ENCODE peak calls at places on chromosomes 2 and 18, in four cellular contexts. One of them, this sample, is unnamed.

GRCh38 chr2:2787301-2787907 is 456.3 kb upstream of the MYT1L start:
- DNase-seq in nephron progenitor cell: no peak
- DNase-seq in activated naive CD4-positive, alpha-beta T cell treated with Interleukin-2 at 50 U/mL for 16 hours: no peak
- DNase-seq in endothelial cell: no peak
- DNase-seq in this sample: no peak

GRCh38 chr18:80232710-80233109 is 14.6 kb downstream of the PARD6G start:
- DNase-seq in nephron progenitor cell: no peak
- DNase-seq in activated naive CD4-positive, alpha-beta T cell treated with Interleukin-2 at 50 U/mL for 16 hours: no peak
- DNase-seq in endothelial cell: no peak
- DNase-seq in this sample: no peak

GRCh38 chr2:167581961-167582574 is 665.3 kb downstream of the STK39 start:
- DNase-seq in nephron progenitor cell: no peak
- DNase-seq in activated naive CD4-positive, alpha-beta T cell treated with Interleukin-2 at 50 U/mL for 16 hours: no peak
- DNase-seq in endothelial cell: no peak
- DNase-seq in this sample: no peak

GRCh38 chr2:39632871-39633270 is 32.8 kb upstream of the TMEM178A start:
- DNase-seq in nephron progenitor cell: no peak
- DNase-seq in activated naive CD4-positive, alpha-beta T cell treated with Interleukin-2 at 50 U/mL for 16 hours: no peak
- DNase-seq in endothelial cell: no peak
- DNase-seq in this sample: peak

GRCh38 chr18:39845086-39845485 is 2109.9 kb upstream of the PIK3C3 start:
- DNase-seq in nephron progenitor cell: no peak
- DNase-seq in activated naive CD4-positive, alpha-beta T cell treated with Interleukin-2 at 50 U/mL for 16 hours: no peak
- DNase-seq in endothelial cell: no peak
- DNase-seq in this sample: no peak

GRCh38 chr2:204982303-204982702 is 437.0 kb downstream of the PARD3B start:
- DNase-seq in nephron progenitor cell: no peak
- DNase-seq in activated naive CD4-positive, alpha-beta T cell treated with Interleukin-2 at 50 U/mL for 16 hours: no peak
- DNase-seq in endothelial cell: no peak
- DNase-seq in this sample: peak

GRCh38 chr2:134676960-134677359 is 41.8 kb downstream of the TMEM163 start:
- DNase-seq in nephron progenitor cell: peak
- DNase-seq in activated naive CD4-positive, alpha-beta T cell treated with Interleukin-2 at 50 U/mL for 16 hours: no peak
- DNase-seq in endothelial cell: no peak
- DNase-seq in this sample: no peak

GRCh38 chr18:62802523-62802922 is 87.2 kb downstream of the PHLPP1 start:
- DNase-seq in nephron progenitor cell: no peak
- DNase-seq in activated naive CD4-positive, alpha-beta T cell treated with Interleukin-2 at 50 U/mL for 16 hours: no peak
- DNase-seq in endothelial cell: no peak
- DNase-seq in this sample: peak

GRCh38 chr2:120254178-120254577 is 1.5 kb downstream of the RALB start:
- DNase-seq in nephron progenitor cell: no peak
- DNase-seq in activated naive CD4-positive, alpha-beta T cell treated with Interleukin-2 at 50 U/mL for 16 hours: no peak
- DNase-seq in endothelial cell: no peak
- DNase-seq in this sample: peak

GRCh38 chr2:44825702-44826101 is 115.8 kb upstream of the SIX3 start:
- DNase-seq in nephron progenitor cell: no peak
- DNase-seq in activated naive CD4-positive, alpha-beta T cell treated with Interleukin-2 at 50 U/mL for 16 hours: no peak
- DNase-seq in endothelial cell: no peak
- DNase-seq in this sample: no peak

GRCh38 chr2:216490061-216490460 is 8.6 kb upstream of the RPL37A start:
- DNase-seq in nephron progenitor cell: no peak
- DNase-seq in activated naive CD4-positive, alpha-beta T cell treated with Interleukin-2 at 50 U/mL for 16 hours: no peak
- DNase-seq in endothelial cell: no peak
- DNase-seq in this sample: peak

GRCh38 chr2:199458017-199458805 is 472 bp upstream of the SATB2 start:
- DNase-seq in nephron progenitor cell: peak
- DNase-seq in activated naive CD4-positive, alpha-beta T cell treated with Interleukin-2 at 50 U/mL for 16 hours: peak
- DNase-seq in endothelial cell: peak
- DNase-seq in this sample: no peak

This sample was measured in fibroblast of the aortic adventitia.